ENCODE peak calls at places on chromosomes 3 and 15, in nine cellular contexts. U, O, T, E, Y, P, M, Q and A are unnamed samples.

GRCh38 chr15:83010709-83011270 is 649 bp downstream of the C15orf40 start:
- DNase-seq in U (peak), O (peak), T (peak), E (peak), Y (peak), P (peak), M (peak), Q (peak), A (peak)

GRCh38 chr15:28992996-28993719 is 107.4 kb downstream of the APBA2 start:
- DNase-seq in U (peak), O (peak), T (no peak), E (no peak), Y (no peak), P (no peak), M (no peak), Q (no peak), A (no peak)

GRCh38 chr3:120192579-120192978 is 92.4 kb downstream of the GPR156 start:
- DNase-seq in U (peak), O (no peak), T (no peak), E (no peak), Y (no peak), P (no peak), M (no peak), Q (no peak), A (no peak)

GRCh38 chr15:51775967-51776816 is 24.8 kb downstream of the TMOD2 start:
- DNase-seq in U (peak), O (no peak), T (peak), E (peak), Y (peak), P (peak), M (peak), Q (peak), A (peak)

GRCh38 chr3:29695201-29695904 is 414.5 kb downstream of the RBMS3 start:
- DNase-seq in U (peak), O (no peak), T (no peak), E (peak), Y (no peak), P (no peak), M (no peak), Q (peak), A (peak)

GRCh38 chr3:65168547-65168946 is 480.7 kb upstream of the ADAMTS9 start:
- DNase-seq in U (no peak), O (no peak), T (no peak), E (no peak), Y (no peak), P (no peak), M (peak), Q (no peak), A (no peak)

GRCh38 chr15:38782156-38782555 is 217.5 kb upstream of the RASGRP1 start:
- DNase-seq in U (no peak), O (no peak), T (no peak), E (no peak), Y (no peak), P (no peak), M (no peak), Q (no peak), A (no peak)

GRCh38 chr3:104988491-104988890 is 378.2 kb upstream of the ALCAM start:
- DNase-seq in U (peak), O (no peak), T (no peak), E (peak), Y (no peak), P (no peak), M (no peak), Q (peak), A (no peak)

GRCh38 chr3:50345586-50345985 is at the start of gene ZMYND10:
- DNase-seq in U (peak), O (peak), T (no peak), E (no peak), Y (peak), P (peak), M (peak), Q (peak), A (no peak)

GRCh38 chr3:29683306-29683993 is 402.6 kb downstream of the RBMS3 start:
- DNase-seq in U (peak), O (no peak), T (no peak), E (peak), Y (peak), P (no peak), M (peak), Q (peak), A (peak)

GRCh38 chr3:108017587-108017986 is 73.2 kb downstream of the CD47 start:
- DNase-seq in U (no peak), O (no peak), T (no peak), E (no peak), Y (no peak), P (no peak), M (no peak), Q (no peak), A (no peak)

GRCh38 chr3:159127021-159127392 is 325.2 kb downstream of the MFSD1 start:
- DNase-seq in U (no peak), O (no peak), T (no peak), E (no peak), Y (no peak), P (no peak), M (no peak), Q (no peak), A (no peak)

GRCh38 chr3:187878776-187879524 is 133.7 kb upstream of the BCL6 start:
- DNase-seq in U (peak), O (no peak), T (no peak), E (peak), Y (no peak), P (no peak), M (no peak), Q (peak), A (peak)

GRCh38 chr3:193872265-193872753 is 263.6 kb upstream of the HES1 start:
- DNase-seq in U (peak), O (no peak), T (peak), E (peak), Y (peak), P (no peak), M (no peak), Q (peak), A (peak)

GRCh38 chr3:129597792-129598381 is 8.6 kb downstream of the PLXND1 start:
- DNase-seq in U (peak), O (no peak), T (no peak), E (no peak), Y (no peak), P (no peak), M (no peak), Q (no peak), A (no peak)

GRCh38 chr3:141148169-141148568 is 83.5 kb upstream of the PXYLP1 start:
- DNase-seq in U (no peak), O (no peak), T (no peak), E (no peak), Y (no peak), P (no peak), M (no peak), Q (no peak), A (no peak)

GRCh38 chr3:14235003-14235876 is 56.6 kb downstream of the LSM3 start:
- DNase-seq in U (no peak), O (no peak), T (no peak), E (peak), Y (no peak), P (no peak), M (no peak), Q (no peak), A (no peak)

GRCh38 chr15:99671926-99672701 is 61.1 kb downstream of the LYSMD4 start:
- DNase-seq in U (no peak), O (no peak), T (no peak), E (no peak), Y (no peak), P (no peak), M (no peak), Q (no peak), A (no peak)

GRCh38 chr15:64096486-64097431 is 977 bp downstream of the SNX1 start:
- DNase-seq in U (peak), O (no peak), T (no peak), E (peak), Y (no peak), P (no peak), M (no peak), Q (peak), A (peak)

GRCh38 chr3:73503781-73504180 is 121.0 kb downstream of the PDZRN3 start:
- DNase-seq in U (peak), O (no peak), T (no peak), E (no peak), Y (no peak), P (peak), M (no peak), Q (no peak), A (no peak)

GRCh38 chr3:134201201-134202130 is 49.2 kb downstream of the RYK start:
- DNase-seq in U (peak), O (no peak), T (no peak), E (peak), Y (no peak), P (no peak), M (no peak), Q (peak), A (peak)

GRCh38 chr15:38299216-38299615 is 46.6 kb downstream of the SPRED1 start:
- DNase-seq in U (peak), O (no peak), T (no peak), E (no peak), Y (no peak), P (no peak), M (no peak), Q (peak), A (peak)

GRCh38 chr15:50390549-50391264 is 33.5 kb upstream of the USP8 start:
- DNase-seq in U (no peak), O (no peak), T (no peak), E (no peak), Y (no peak), P (no peak), M (no peak), Q (no peak), A (no peak)

GRCh38 chr3:129046732-129047552 is 13.6 kb upstream of the GP9 start:
- DNase-seq in U (no peak), O (no peak), T (no peak), E (no peak), Y (no peak), P (no peak), M (no peak), Q (no peak), A (no peak)

GRCh38 chr3:149356044-149356592 is 21.3 kb downstream of the TM4SF1 start:
- DNase-seq in U (no peak), O (no peak), T (peak), E (no peak), Y (no peak), P (no peak), M (no peak), Q (no peak), A (no peak)

GRCh38 chr3:111859061-111859973 is at the start of gene PHLDB2:
- DNase-seq in U (peak), O (peak), T (peak), E (peak), Y (peak), P (peak), M (peak), Q (peak), A (peak)

GRCh38 chr3:9760779-9761505 is 8.8 kb downstream of the CAMK1 start:
- DNase-seq in U (no peak), O (no peak), T (no peak), E (no peak), Y (no peak), P (no peak), M (no peak), Q (no peak), A (no peak)

GRCh38 chr3:152737021-152737908 is 97.7 kb upstream of the P2RY1 start:
- DNase-seq in U (peak), O (no peak), T (peak), E (peak), Y (peak), P (no peak), M (peak), Q (peak), A (peak)

GRCh38 chr3:50210510-50211367 is 5.7 kb downstream of the SLC38A3 start:
- DNase-seq in U (no peak), O (no peak), T (no peak), E (no peak), Y (no peak), P (no peak), M (no peak), Q (no peak), A (no peak)

GRCh38 chr15:38474155-38474757 is 20.3 kb downstream of the FAM98B start:
- DNase-seq in U (peak), O (no peak), T (peak), E (peak), Y (peak), P (peak), M (peak), Q (peak), A (peak)

GRCh38 chr15:27499719-27500118 is 528.7 kb downstream of the GABRG3 start:
- DNase-seq in U (no peak), O (no peak), T (no peak), E (no peak), Y (no peak), P (no peak), M (no peak), Q (no peak), A (no peak)

GRCh38 chr3:23198801-23199200 is 4.3 kb upstream of the UBE2E2 start:
- DNase-seq in U (no peak), O (no peak), T (peak), E (no peak), Y (no peak), P (no peak), M (no peak), Q (peak), A (no peak)

GRCh38 chr3:190577225-190577624 is 63.3 kb downstream of the IL1RAP start:
- DNase-seq in U (no peak), O (no peak), T (no peak), E (no peak), Y (no peak), P (no peak), M (no peak), Q (no peak), A (no peak)

GRCh38 chr15:79977431-79977940 is 6.5 kb upstream of the BCL2A1 start:
- DNase-seq in U (no peak), O (no peak), T (no peak), E (no peak), Y (peak), P (no peak), M (peak), Q (peak), A (no peak)